ENCODE peak calls at places on chromosomes 6 and 20, in four cellular contexts. I is WTC11, W is HepG2, O is K562. R is an unnamed sample.

GRCh38 chr6:73898599-73898998 is 202.6 kb downstream of the CD109 start:
- DNase-seq in I (no peak), W (no peak), O (no peak), R (no peak)

GRCh38 chr6:84926171-84926570 is 161.8 kb upstream of the TBX18 start:
- DNase-seq in I (no peak), W (no peak), O (no peak), R (no peak)

GRCh38 chr6:161079566-161080262 is 88.1 kb downstream of the MAP3K4 start:
- DNase-seq in I (no peak), W (no peak), O (no peak), R (no peak)

GRCh38 chr20:45456632-45457031 is 12.9 kb upstream of the WFDC2 start:
- DNase-seq in I (peak), W (peak), O (peak), R (no peak)

GRCh38 chr6:154092336-154092962 is 53.4 kb downstream of the OPRM1 start:
- DNase-seq in I (no peak), W (no peak), O (no peak), R (no peak)

GRCh38 chr6:117449549-117450439 is 24.1 kb upstream of the ROS1 start:
- DNase-seq in I (peak), W (peak), O (peak), R (peak)

GRCh38 chr6:45786243-45786795 is 229.3 kb downstream of the CLIC5 start:
- DNase-seq in I (no peak), W (no peak), O (no peak), R (no peak)

GRCh38 chr6:91672201-91672600 is 1085.3 kb upstream of the MAP3K7 start:
- DNase-seq in I (no peak), W (no peak), O (no peak), R (no peak)

GRCh38 chr6:83417880-83418663 is 12.8 kb downstream of the ME1 start:
- DNase-seq in I (no peak), W (peak), O (peak), R (no peak)

GRCh38 chr20:38286586-38287502 is 17.1 kb upstream of the BPI start:
- DNase-seq in I (no peak), W (peak), O (no peak), R (no peak)

GRCh38 chr6:41355952-41356351 is 20.5 kb downstream of the NCR2 start:
- DNase-seq in I (no peak), W (no peak), O (no peak), R (no peak)

GRCh38 chr6:114557089-114557488 is 214.3 kb upstream of the HS3ST5 start:
- DNase-seq in I (no peak), W (no peak), O (no peak), R (no peak)

GRCh38 chr6:136766274-136766673 is 26.0 kb downstream of the MAP3K5 start:
- DNase-seq in I (no peak), W (no peak), O (no peak), R (no peak)

GRCh38 chr6:34679552-34680255 is 16.9 kb downstream of the ILRUN start:
- DNase-seq in I (no peak), W (no peak), O (no peak), R (no peak)

GRCh38 chr20:41145821-41146620 is 8.7 kb downstream of the PLCG1 start:
- DNase-seq in I (no peak), W (no peak), O (no peak), R (no peak)

GRCh38 chr6:137136065-137136464 is 37.4 kb downstream of the IL22RA2 start:
- DNase-seq in I (no peak), W (no peak), O (no peak), R (no peak)

GRCh38 chr6:14095444-14095843 is 22.1 kb upstream of the CD83 start:
- DNase-seq in I (no peak), W (no peak), O (no peak), R (no peak)

GRCh38 chr20:49914310-49915117 is 815 bp downstream of the SPATA2 start:
- DNase-seq in I (no peak), W (no peak), O (no peak), R (no peak)

GRCh38 chr20:51610761-51611624 is 68.5 kb upstream of the NFATC2 start:
- DNase-seq in I (no peak), W (no peak), O (no peak), R (no peak)

GRCh38 chr6:168196385-168196860 is 117.4 kb upstream of the FRMD1 start:
- DNase-seq in I (no peak), W (peak), O (no peak), R (no peak)

GRCh38 chr6:154995241-154996162 is at the start of gene TIAM2:
- DNase-seq in I (peak), W (no peak), O (no peak), R (no peak)

GRCh38 chr6:28808383-28808782 is 115.4 kb downstream of the TRIM27 start:
- DNase-seq in I (no peak), W (no peak), O (no peak), R (no peak)

GRCh38 chr6:28807682-28808280 is 116.0 kb downstream of the TRIM27 start:
- DNase-seq in I (peak), W (peak), O (peak), R (no peak)

GRCh38 chr6:28803337-28803709 is 120.5 kb downstream of the TRIM27 start:
- DNase-seq in I (no peak), W (no peak), O (no peak), R (no peak)

DNA sequence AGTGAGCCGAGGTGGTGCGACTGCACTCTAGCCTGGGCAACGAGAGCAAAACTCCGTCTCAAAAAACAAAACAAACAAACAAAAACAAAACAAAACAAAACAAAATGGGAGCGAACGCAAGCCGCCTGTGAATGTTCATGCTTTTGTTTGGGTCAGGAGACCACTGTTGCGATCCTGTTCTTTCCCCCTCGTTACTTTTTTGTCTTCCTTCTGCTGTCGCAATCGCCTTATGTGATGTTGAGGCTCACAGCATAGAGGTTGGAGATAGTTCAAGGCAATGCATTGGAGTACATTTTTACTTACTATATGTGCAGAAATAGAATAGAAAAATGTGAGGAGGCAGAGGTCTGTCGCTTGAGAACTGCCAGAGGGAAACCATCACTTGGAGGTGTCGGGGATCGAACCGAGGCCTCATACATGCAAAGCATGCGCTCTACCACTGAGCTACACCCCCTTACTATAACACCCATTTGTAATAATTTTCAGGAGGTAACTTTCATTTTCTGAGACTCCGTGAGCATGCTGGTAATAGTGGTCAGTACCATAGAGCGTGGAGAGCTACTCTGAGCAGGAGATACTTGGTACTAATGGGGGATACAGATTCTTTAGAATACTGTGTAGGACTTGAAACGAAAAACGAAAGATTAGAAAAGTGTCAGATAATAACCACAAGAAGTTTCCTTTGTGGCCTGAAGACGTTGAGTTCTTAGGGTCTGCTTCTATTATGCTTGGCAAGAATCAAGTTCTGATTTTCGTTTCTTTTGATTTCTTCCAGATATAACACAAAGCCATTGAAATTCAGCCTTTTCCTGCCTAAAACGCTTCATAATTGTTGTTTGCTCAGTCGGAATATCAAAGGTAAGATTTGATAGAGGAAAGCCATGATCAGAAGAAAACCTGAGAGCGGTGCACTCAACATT is 121.1 kb downstream of the TRIM27 start:
- DNase-seq in I (peak), W (peak), O (peak), R (no peak)
- TF ChIP-seq NR2C2 in I (no peak), W (no peak), O (no peak), R (no peak)

GRCh38 chr20:61161649-61162210 is 90.3 kb upstream of the CDH4 start:
- DNase-seq in I (no peak), W (no peak), O (no peak), R (no peak)

GRCh38 chr20:61163027-61163426 is 89.0 kb upstream of the CDH4 start:
- DNase-seq in I (no peak), W (no peak), O (no peak), R (no peak)

GRCh38 chr20:61162506-61162905 is 89.6 kb upstream of the CDH4 start:
- DNase-seq in I (no peak), W (no peak), O (no peak), R (no peak)

GRCh38 chr20:61157301-61157700 is 94.8 kb upstream of the CDH4 start:
- DNase-seq in I (no peak), W (no peak), O (no peak), R (no peak)

DNA sequence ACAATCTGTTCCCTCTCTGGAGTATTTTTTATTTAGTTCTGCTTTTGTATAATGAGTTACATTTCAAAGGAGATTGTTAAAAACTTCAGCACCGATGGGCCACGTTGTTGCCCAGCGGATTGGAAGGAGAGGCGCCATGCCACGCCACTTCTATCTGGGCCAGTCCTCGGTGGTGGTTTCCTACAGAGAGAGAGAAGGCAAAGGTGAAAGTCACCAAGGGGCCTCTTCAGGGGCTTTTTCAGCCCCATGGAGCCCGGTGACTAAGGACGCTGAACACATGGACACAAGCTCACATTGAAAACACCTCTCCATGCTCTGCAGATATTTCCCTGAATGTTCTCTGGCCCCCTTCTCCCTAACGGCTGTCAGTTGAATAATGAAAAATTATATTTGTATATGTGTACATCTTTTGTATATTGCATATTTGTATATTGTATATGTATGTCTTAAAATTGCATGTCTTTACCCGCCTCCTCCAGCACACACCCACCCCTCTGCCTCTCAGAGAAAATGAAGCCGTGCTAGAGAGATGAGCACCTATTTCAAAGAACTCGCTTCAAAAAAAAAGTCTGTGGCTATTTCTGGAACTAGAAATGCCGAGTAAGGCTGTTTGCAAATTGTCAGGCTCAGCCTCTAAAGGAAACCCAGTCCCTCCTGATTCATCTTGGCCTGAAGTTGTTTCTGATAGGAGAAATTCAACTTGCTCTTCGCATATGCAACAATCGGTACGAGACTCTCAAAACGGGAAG is 91.9 kb upstream of the CDH4 start:
- DNase-seq in I (no peak), W (no peak), O (no peak), R (no peak)
- TF ChIP-seq CBFB in I (no peak), W (no peak), O (no peak), R (no peak)

GRCh38 chr6:52162940-52163908 is 23.0 kb upstream of the IL17A start:
- DNase-seq in I (no peak), W (peak), O (no peak), R (no peak)

GRCh38 chr6:52164319-52165094 is 21.7 kb upstream of the IL17A start:
- DNase-seq in I (no peak), W (no peak), O (no peak), R (no peak)

GRCh38 chr6:52161689-52162438 is 24.3 kb upstream of the IL17A start:
- DNase-seq in I (no peak), W (no peak), O (no peak), R (no peak)

GRCh38 chr6:52157301-52157930 is 28.8 kb upstream of the IL17A start:
- DNase-seq in I (no peak), W (no peak), O (no peak), R (peak)

GRCh38 chr6:52160468-52161104 is 25.6 kb upstream of the IL17A start:
- DNase-seq in I (no peak), W (no peak), O (no peak), R (no peak)
- TF ChIP-seq NR2C2 in I (no peak), W (no peak), O (no peak), R (no peak)

GRCh38 chr20:21511485-21511849 is 2.4 kb downstream of the NKX2-2 start:
- DNase-seq in I (no peak), W (no peak), O (no peak), R (no peak)

GRCh38 chr20:21511850-21512633 is 1.8 kb downstream of the NKX2-2 start:
- DNase-seq in I (peak), W (no peak), O (no peak), R (no peak)

GRCh38 chr20:21513881-21514540 is at the start of gene NKX2-2:
- DNase-seq in I (peak), W (no peak), O (no peak), R (no peak)

GRCh38 chr20:21513181-21513663 is 642 bp downstream of the NKX2-2 start:
- DNase-seq in I (peak), W (no peak), O (no peak), R (no peak)

GRCh38 chr20:21512634-21513180 is 1.2 kb downstream of the NKX2-2 start:
- DNase-seq in I (no peak), W (no peak), O (no peak), R (no peak)
- TF ChIP-seq CBFB in I (no peak), W (no peak), O (no peak), R (no peak)

GRCh38 chr6:151447237-151447636 is 4.7 kb downstream of the RMND1 start:
- DNase-seq in I (no peak), W (no peak), O (no peak), R (no peak)

GRCh38 chr6:151452750-151453427 is 963 bp upstream of the RMND1 start:
- DNase-seq in I (no peak), W (no peak), O (no peak), R (no peak)

GRCh38 chr6:151451950-151452749 is at the start of gene RMND1:
- DNase-seq in I (peak), W (peak), O (peak), R (peak)

GRCh38 chr6:151448623-151449022 is 3.3 kb downstream of the RMND1 start:
- DNase-seq in I (no peak), W (no peak), O (no peak), R (no peak)

GRCh38 chr6:151451417-151451949 is 443 bp downstream of the RMND1 start:
- DNase-seq in I (no peak), W (no peak), O (no peak), R (no peak)
- TF ChIP-seq NR2C2 in I (no peak), W (no peak), O (no peak), R (no peak)

GRCh38 chr6:24009319-24009718 is 116.7 kb upstream of the NRSN1 start:
- DNase-seq in I (no peak), W (no peak), O (no peak), R (no peak)
- TF ChIP-seq CBFB in I (no peak), W (no peak), O (no peak), R (no peak)

GRCh38 chr6:87664943-87665342 is 37.1 kb downstream of the AKIRIN2 start:
- DNase-seq in I (no peak), W (no peak), O (no peak), R (no peak)

GRCh38 chr6:87669051-87669450 is 33.0 kb downstream of the AKIRIN2 start:
- DNase-seq in I (no peak), W (no peak), O (no peak), R (no peak)

GRCh38 chr6:87670707-87671106 is 31.3 kb downstream of the AKIRIN2 start:
- DNase-seq in I (no peak), W (no peak), O (no peak), R (no peak)

GRCh38 chr6:87667032-87667431 is 35.0 kb downstream of the AKIRIN2 start:
- DNase-seq in I (no peak), W (no peak), O (no peak), R (no peak)

DNA sequence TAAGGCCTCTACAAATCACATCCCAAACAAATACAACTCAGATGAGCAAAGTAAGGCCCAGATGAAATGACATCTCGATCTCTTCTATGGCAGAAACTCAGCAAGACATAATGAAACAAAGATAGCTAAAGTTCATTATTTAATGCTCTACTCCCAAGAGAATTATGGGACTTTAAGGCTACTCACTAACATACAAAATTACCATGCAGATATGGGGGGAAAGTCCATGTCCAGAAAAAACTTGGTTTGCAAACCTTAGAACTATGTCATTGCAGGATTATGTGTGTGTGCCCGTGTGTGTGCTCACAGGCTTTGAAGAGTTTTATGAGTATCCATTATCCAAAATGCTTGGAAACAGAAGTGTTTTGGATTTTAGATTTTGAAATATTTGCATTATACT is 34.0 kb downstream of the AKIRIN2 start:
- DNase-seq in I (no peak), W (no peak), O (no peak), R (no peak)
- TF ChIP-seq NR2C2 in I (no peak), W (no peak), O (no peak), R (no peak)

DNA sequence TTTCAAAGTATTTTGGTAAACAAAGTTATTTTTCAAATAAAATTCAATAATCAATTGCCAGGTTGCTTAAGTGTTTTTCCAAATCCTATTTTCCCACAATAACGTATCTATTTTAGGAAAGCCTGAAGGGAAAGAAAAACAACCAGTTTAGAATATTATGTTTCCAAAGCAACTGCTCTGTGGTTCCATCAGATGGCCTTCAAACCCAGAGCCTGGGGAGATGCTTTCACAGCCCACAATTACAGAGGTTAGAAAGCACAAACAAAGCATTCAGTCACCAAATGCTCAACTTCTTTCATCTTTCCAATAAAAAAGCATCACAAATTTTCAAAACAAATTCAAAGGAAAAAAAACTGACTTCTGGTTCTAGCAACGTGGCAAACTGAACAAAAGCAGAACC is 66.0 kb downstream of the ELOVL5 start:
- DNase-seq in I (no peak), W (no peak), O (no peak), R (no peak)
- TF ChIP-seq CBFB in I (no peak), W (no peak), O (no peak), R (no peak)

DNA sequence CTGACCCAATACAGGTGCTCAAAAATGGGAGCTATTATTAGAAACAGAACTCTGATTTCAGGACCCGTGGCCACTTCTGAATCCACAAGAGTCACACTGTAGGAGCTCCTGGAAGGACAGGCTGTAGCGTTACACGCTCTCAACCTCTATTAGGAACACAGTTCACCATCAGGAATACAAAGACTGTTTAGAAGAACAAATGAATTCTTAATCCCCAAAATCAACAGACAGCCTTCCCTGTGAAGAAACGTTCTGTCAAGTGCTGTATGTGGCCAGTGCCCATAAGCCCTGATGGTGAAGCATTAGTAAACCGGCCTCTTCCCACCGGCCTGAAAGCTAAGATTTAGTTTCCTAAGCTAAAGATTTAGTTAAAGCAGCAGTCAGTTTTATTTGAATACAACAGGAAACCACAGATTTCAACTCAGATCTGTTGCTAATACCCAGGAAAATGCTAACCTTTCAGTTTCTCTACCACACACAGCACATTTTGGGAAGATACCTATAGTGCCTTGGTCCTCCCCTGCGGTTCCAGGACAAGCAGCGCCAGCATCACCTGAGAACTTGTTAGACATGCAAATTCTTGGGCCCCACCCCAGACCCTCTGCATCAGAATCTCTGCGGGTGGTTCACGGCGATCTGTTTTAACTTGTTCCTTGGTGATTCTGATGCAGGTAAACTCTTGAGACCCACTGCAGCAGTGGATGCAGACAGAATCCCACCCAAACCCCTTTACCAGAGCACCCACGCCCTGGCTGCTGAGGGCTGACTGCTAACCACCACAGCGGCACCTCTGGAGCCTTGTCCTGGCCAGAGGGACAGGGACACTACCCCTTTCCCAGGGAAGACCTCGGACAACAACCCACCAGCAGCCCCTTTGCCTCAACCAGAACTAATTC is 33.4 kb downstream of the MTRES1 start:
- DNase-seq in I (peak), W (peak), O (no peak), R (peak)
- TF ChIP-seq NR2C2 in I (no peak), W (no peak), O (no peak), R (no peak)

R was measured in GM12878.